ENCODE peak calls at places on chromosomes 12 and 14, in nine cellular contexts. K, J, Z, A, I, S, H, U and Y are unnamed samples.

GRCh38 chr12:124771462-124772361 is 92.0 kb downstream of the SCARB1 start:
- DNase-seq in K (peak; percentile 39), Z (peak; percentile 89), I (peak; percentile 89), A (peak; percentile 75), H (peak; percentile 78), U (peak; percentile 66), S (peak; percentile 90), J (peak; percentile 91), Y (peak; percentile 88)

GRCh38 chr12:51752490-51752889 is 96.0 kb downstream of the FIGNL2 start:
- DNase-seq in S (peak; percentile 78), I (no peak), A (peak; percentile 52), H (peak; percentile 91), Z (peak; percentile 65), J (no peak), U (peak; percentile 76), K (no peak), Y (peak; percentile 44)

GRCh38 chr14:78970677-78971076 is 800.5 kb downstream of the NRXN3 start:
- DNase-seq in S (no peak), K (no peak), A (no peak), U (no peak), Z (no peak), H (no peak), I (no peak), J (no peak), Y (no peak)

GRCh38 chr14:90093942-90094595 is 32.3 kb downstream of the KCNK13 start:
- DNase-seq in S (no peak), K (no peak), A (no peak), U (peak; percentile 7), J (no peak), I (no peak), Z (no peak), H (peak; percentile 74), Y (no peak)

GRCh38 chr14:23530360-23531055 is 21.1 kb downstream of the ZFHX2 start:
- DNase-seq in I (no peak), U (no peak), H (peak; percentile 23), A (no peak), Z (no peak), K (no peak), S (no peak), J (no peak), Y (no peak)

GRCh38 chr12:62785941-62786559 is 148.9 kb downstream of the PPM1H start:
- DNase-seq in Z (no peak), J (no peak), U (peak; percentile 70), K (peak; percentile 86), S (peak; percentile 61), I (no peak), A (no peak), H (peak; percentile 92), Y (no peak)

GRCh38 chr14:103434868-103435442 is 49.7 kb downstream of the MARK3 start:
- DNase-seq in H (no peak), U (no peak), Z (no peak), J (no peak), I (no peak), A (no peak), S (no peak), K (no peak), Y (no peak)

GRCh38 chr12:107441906-107442305 is 243.7 kb upstream of the PWP1 start:
- DNase-seq in I (no peak), A (no peak), J (no peak), K (no peak), H (peak; percentile 30), S (no peak), U (peak; percentile 54), Z (no peak), Y (no peak)

DNA sequence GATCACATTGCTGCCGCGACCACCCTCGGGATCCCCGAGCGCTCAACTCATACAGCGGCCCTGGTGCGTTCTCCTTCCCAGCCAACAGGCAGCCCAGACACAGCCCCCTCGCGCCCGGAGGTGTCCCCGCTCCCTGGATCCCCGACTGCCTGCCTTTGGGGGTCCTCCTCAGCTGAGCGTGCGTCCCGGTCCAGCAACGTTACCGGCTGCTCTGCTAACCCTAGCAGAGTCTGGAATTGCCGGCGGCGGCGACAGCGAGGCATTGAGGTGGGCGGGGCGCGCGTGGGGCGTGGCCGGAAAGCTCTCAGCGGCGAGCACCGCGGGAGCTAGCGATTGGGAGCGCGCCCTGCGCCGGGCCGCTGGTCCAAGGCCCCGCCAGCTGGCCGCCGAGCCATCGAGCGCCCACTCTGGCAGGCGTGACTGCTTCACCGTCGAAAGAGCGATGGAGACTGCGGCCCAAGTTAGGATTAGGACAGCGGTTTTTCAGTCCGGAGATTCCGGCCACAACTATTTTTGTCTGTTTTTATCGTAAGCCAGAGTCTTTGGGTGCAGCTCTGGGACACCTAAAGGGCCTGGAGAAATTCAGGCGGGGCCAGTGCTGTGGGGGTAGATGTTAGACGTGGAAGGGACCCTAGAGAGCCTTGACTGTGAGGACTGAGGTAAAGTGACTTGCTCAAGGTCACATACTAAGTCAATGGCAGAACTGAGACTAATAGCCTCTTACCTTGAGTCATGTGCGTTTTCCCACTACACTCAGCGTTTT is at the start of gene HEATR5A:
- DNase-seq in K (peak; percentile 83), Z (peak; percentile 97), J (peak; percentile 99), I (peak; percentile 97), U (peak; percentile 95), S (peak; percentile 94), H (peak; percentile 98), A (peak; percentile 95), Y (peak; percentile 96)
- TF ChIP-seq CTCF in K (no peak), Z (peak; percentile 19), J (peak; percentile 38), I (peak; percentile 28), U (no peak), S (peak; percentile 15), H (peak; percentile 25), A (no peak), Y (no peak)

GRCh38 chr12:108518716-108519496 is 3.8 kb downstream of the FICD start:
- DNase-seq in S (no peak), H (no peak), A (no peak), J (no peak), K (no peak), Z (no peak), I (no peak), U (no peak), Y (no peak)

GRCh38 chr12:108516511-108517275 is 1.6 kb downstream of the FICD start:
- DNase-seq in U (no peak), S (no peak), A (no peak), H (peak; percentile 14), Z (no peak), J (no peak), I (no peak), K (no peak), Y (no peak)

GRCh38 chr12:108517288-108518100 is 2.4 kb downstream of the FICD start:
- DNase-seq in S (no peak), I (no peak), K (no peak), U (no peak), J (no peak), Z (no peak), H (no peak), A (no peak), Y (no peak)

GRCh38 chr12:108519558-108519957 is 4.5 kb downstream of the FICD start:
- DNase-seq in Z (no peak), I (no peak), U (no peak), H (no peak), A (no peak), S (no peak), J (no peak), K (no peak), Y (no peak)

DNA sequence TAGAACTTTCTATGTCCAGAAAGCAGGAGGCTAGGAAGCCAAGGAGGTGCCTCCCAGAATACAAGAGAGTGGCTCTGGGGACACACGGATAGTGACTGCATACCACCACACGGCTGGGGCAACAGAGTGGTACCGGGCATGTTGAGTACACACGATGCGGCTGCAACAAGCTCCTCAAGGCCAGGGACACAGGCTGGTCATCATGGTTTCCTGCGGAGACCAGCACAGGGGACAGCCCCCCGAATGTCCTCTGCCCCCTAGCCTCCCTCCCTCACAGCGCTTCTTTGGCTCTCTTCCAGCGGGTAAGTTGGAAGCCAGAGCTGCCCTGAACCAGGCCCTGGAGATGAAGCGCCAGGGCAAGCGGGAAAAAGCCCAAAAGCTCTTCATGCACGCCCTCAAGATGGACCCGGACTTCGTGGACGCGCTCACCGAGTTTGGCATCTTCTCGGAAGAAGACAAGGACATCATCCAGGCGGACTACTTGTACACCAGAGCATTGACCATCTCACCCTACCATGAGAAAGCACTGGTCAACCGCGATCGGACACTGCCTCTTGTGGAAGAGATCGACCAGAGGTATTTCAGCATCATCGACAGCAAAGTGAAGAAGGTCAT is 3.1 kb downstream of the FICD start:
- DNase-seq in I (no peak), H (no peak), Z (no peak), S (no peak), J (no peak), K (no peak), U (no peak), A (no peak), Y (no peak)
- H3K36me3 ChIP-seq in I (peaks cover 43% of the 10 kb centered on the region), H (peaks cover 38% of the 10 kb centered on the region), Z (peaks cover 21% of the 10 kb centered on the region), S (peaks cover 53% of the 10 kb centered on the region), J (peaks cover 59% of the 10 kb centered on the region), K (peaks cover 24% of the 10 kb centered on the region), U (peaks cover 31% of the 10 kb centered on the region), A (no peaks in the 10 kb centered on the region), Y (peaks cover 14% of the 10 kb centered on the region)

GRCh38 chr14:33564774-33565630 is 385.9 kb downstream of the EGLN3 start:
- DNase-seq in H (peak; percentile 75), J (no peak), I (no peak), U (no peak), S (no peak), K (no peak), A (no peak), Z (no peak), Y (no peak)

GRCh38 chr14:33567003-33567735 is 383.7 kb downstream of the EGLN3 start:
- DNase-seq in U (no peak), Z (no peak), A (no peak), H (no peak), J (no peak), K (no peak), I (no peak), S (no peak), Y (no peak)

GRCh38 chr14:33563492-33563891 is 387.4 kb downstream of the EGLN3 start:
- DNase-seq in A (no peak), K (no peak), J (no peak), U (no peak), H (peak; percentile 6), Z (no peak), S (no peak), I (no peak), Y (no peak)

GRCh38 chr14:33567736-33568124 is 383.1 kb downstream of the EGLN3 start:
- DNase-seq in Z (no peak), A (no peak), J (no peak), U (peak; percentile 15), H (peak; percentile 56), I (no peak), K (no peak), S (no peak), Y (no peak)

DNA sequence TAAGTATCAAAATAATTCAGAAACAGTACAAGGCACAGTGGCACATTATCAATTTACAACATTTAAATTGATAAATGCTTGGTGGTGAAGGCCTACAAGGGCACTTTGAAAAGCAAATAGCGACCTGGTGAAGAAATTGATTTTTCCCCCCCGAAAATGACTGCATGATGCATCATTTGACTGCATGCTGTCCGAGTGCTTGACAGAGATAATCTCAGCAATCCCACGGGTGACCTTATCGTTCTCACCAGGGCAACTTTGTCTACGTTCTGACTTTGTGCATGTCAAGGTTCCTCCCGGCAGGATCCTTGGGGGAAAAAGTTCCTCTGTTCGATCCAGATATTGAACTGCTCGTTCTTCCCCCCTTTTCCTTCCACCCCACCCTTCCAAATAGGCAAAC is 384.8 kb downstream of the EGLN3 start:
- DNase-seq in K (no peak), S (no peak), A (no peak), H (no peak), J (no peak), Z (no peak), I (no peak), U (no peak), Y (no peak)
- H3K27ac ChIP-seq in K (no peak overlapping the region), S (no peak overlapping the region), A (no peak overlapping the region), H (no peak overlapping the region), J (no peak overlapping the region), Z (no peak overlapping the region), I (no peak overlapping the region), U (no peak overlapping the region), Y (no peak overlapping the region)

DNA sequence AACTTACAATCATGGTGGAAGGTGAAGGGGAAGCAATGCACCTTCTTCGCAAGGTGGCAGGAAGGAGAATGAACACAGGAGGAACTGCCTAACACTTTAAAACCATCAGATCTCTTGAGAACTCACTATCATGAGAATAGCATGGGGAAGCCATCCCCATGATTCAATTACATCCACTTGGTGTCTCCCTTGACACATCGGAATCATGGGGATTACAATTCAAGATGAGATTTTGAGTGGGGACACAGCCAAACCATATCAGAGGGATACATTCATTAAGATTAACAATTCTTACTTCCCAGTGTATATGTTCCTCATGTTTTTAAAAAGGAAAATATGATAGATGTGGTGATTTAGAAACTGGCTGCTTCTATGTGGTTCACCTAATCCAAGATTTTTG is 117.9 kb downstream of the PDE3A start:
- DNase-seq in I (no peak), A (no peak), U (peak; percentile 49), K (peak; percentile 21), J (no peak), Z (no peak), S (no peak), H (peak; percentile 51), Y (no peak)
- TF ChIP-seq CTCF in I (no peak), A (no peak), U (no peak), K (peak; percentile 37), J (no peak), Z (no peak), S (no peak), H (no peak), Y (no peak)